ENCODE peak calls at places on chromosomes 13 and 19, in six cellular contexts. L, U, Z, S, X and H are unnamed samples.

GRCh38 chr13:51465124-51465523 is 12.3 kb upstream of the INTS6 start:
- DNase-seq in U (no peak), S (no peak), L (no peak), Z (no peak), X (no peak), H (no peak)

GRCh38 chr19:40466219-40467006 is at the start of gene SPTBN4:
- DNase-seq in Z (peak; percentile 30), U (no peak), X (no peak), L (peak; percentile 65), S (peak; percentile 94), H (peak; percentile 76)

GRCh38 chr13:97254809-97255208 is 32.7 kb downstream of the MBNL2 start:
- DNase-seq in X (no peak), S (peak; percentile 62), L (no peak), U (no peak), Z (no peak), H (no peak)

GRCh38 chr19:43790587-43790986 is 9.8 kb upstream of the KCNN4 start:
- DNase-seq in Z (no peak), L (no peak), X (no peak), S (no peak), U (no peak), H (no peak)

GRCh38 chr19:51572415-51572814 is 1.3 kb downstream of the ZNF175 start:
- DNase-seq in U (no peak), L (no peak), X (no peak), S (no peak), Z (no peak), H (no peak)

GRCh38 chr13:99821741-99822140 is 149.8 kb downstream of the ZIC5 start:
- DNase-seq in X (no peak), Z (no peak), U (no peak), L (no peak), S (no peak), H (no peak)

GRCh38 chr13:23610187-23610576 is 40.0 kb downstream of the TNFRSF19 start:
- DNase-seq in L (no peak), U (no peak), S (no peak), Z (no peak), X (no peak), H (no peak)

GRCh38 chr19:48186541-48186991 is 16.1 kb downstream of the ZSWIM9 start:
- DNase-seq in S (no peak), L (no peak), U (no peak), Z (no peak), X (no peak), H (peak; percentile 33)

GRCh38 chr19:18637644-18638630 is 1.1 kb downstream of the KLHL26 start:
- DNase-seq in U (peak; percentile 73), L (no peak), Z (peak; percentile 61), X (peak; percentile 36), S (no peak), H (no peak)

GRCh38 chr19:42253245-42254082 is 1.5 kb downstream of the ERF start:
- DNase-seq in L (no peak), S (no peak), Z (peak; percentile 73), U (peak; percentile 62), X (no peak), H (peak; percentile 89)

GRCh38 chr19:17357724-17358123 is 19.4 kb downstream of the PLVAP start:
- DNase-seq in S (no peak), U (no peak), L (no peak), X (no peak), Z (no peak), H (no peak)

GRCh38 chr13:99442273-99442895 is 58.9 kb upstream of the TM9SF2 start:
- DNase-seq in S (no peak), X (peak; percentile 40), L (no peak), Z (peak; percentile 47), U (peak; percentile 52), H (no peak)

GRCh38 chr13:26601669-26602068 is 44.2 kb downstream of the WASF3 start:
- DNase-seq in Z (no peak), S (no peak), X (no peak), U (no peak), L (no peak), H (no peak)

GRCh38 chr13:62250501-62251175 is 835.0 kb upstream of the PCDH20 start:
- DNase-seq in U (no peak), L (no peak), Z (no peak), X (no peak), S (no peak), H (no peak)

GRCh38 chr13:93951153-93951552 is 528.3 kb downstream of the DCT start:
- DNase-seq in X (no peak), L (no peak), Z (no peak), S (no peak), U (no peak), H (no peak)

GRCh38 chr13:31970237-31970930 is 61.2 kb upstream of the FRY start:
- DNase-seq in X (no peak), L (no peak), Z (no peak), S (no peak), U (no peak), H (no peak)

GRCh38 chr13:95641961-95642621 is 2.4 kb downstream of the DZIP1 start:
- DNase-seq in U (peak; percentile 54), S (no peak), L (no peak), X (no peak), Z (peak; percentile 41), H (peak; percentile 77)

GRCh38 chr13:38763446-38764381 is 76.8 kb downstream of the FREM2 start:
- DNase-seq in U (no peak), L (no peak), S (no peak), X (no peak), Z (no peak), H (no peak)

DNA sequence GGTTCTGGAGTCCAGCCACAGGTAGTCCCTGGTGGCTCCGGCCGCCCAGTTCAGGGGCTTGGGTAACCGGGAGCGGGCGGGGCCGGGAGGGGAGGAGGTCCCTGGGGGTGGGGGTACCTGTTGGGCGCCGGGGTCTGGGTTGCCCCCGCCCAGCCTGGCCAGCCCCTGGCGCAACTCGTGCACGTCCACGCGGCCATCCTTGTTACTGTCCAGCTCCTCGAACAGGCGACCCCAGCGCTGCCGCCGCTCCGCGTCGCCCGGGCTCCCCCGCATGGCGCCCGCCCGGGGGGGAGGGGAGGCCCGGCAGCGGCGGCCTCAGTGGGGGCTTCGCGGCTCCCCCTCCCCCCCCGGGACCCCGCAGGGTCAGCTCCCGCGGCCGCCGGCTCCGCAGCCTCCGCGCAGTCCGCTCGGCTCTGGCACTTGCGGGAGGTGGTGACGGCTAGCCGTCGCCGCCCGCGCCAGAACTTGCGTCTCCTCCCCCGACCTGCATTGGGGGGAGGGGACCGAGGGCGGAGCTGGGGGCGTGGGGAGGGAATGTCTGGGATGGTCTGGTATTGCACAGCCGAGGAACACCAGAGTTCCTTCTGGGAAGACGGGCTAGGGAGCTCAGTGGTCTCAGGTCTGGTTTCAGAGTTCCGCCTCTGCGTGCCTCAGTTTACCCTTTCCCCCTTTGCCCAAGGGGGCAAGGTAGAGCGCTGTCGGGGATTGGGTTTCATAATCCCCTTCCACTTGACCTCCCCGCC is at the start of gene SLC25A23:
- DNase-seq in Z (peak; percentile 83), L (peak; percentile 64), S (no peak), U (peak; percentile 74), X (peak; percentile 54), H (peak; percentile 87)
- TF ChIP-seq POLR2AphosphoS5 in Z (peak; percentile 75), L (no peak), S (no peak), U (peak; percentile 46), X (no peak), H (peak; percentile 51)

GRCh38 chr19:16094360-16095070 is 17.2 kb upstream of the RAB8A start:
- DNase-seq in Z (no peak), U (no peak), S (no peak), X (no peak), L (no peak), H (no peak)

GRCh38 chr19:16096281-16096855 is 15.3 kb upstream of the RAB8A start:
- DNase-seq in U (no peak), Z (no peak), S (no peak), L (no peak), X (no peak), H (no peak)

GRCh38 chr19:16098416-16098768 is 13.3 kb upstream of the RAB8A start:
- DNase-seq in S (no peak), L (no peak), Z (no peak), U (no peak), X (no peak), H (no peak)

GRCh38 chr19:16091546-16092475 is 15.5 kb downstream of the TPM4 start:
- DNase-seq in S (no peak), U (no peak), L (no peak), X (no peak), Z (no peak), H (no peak)

DNA sequence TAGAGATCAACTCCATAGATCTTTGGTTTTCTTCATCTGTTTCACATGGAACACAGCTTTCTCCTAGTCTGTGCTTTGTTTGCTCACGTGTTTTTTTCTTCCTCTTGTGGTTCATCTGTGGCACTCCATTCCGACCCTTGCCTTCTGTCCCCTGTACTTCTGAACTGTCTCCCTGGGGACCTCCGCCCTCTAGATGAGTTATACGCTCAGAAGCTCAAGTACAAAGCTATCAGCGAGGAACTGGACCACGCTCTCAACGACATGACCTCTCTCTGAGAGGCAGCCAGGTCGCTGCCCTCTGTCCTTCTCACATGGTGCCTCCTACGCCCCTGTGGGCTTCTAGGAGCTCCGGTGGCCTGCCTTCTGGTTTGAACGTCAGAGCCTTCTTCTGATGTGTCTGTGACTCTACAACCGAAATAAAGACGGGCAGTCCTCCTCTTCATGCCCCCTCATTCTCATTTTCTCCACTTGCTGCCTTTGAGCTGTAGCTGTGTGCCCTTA is 16.6 kb upstream of the RAB8A start:
- DNase-seq in U (no peak), L (no peak), Z (no peak), X (no peak), S (no peak), H (no peak)
- TF ChIP-seq POLR2A in U (no peak), L (no peak), Z (no peak), X (no peak), S (no peak), H (no peak)

DNA sequence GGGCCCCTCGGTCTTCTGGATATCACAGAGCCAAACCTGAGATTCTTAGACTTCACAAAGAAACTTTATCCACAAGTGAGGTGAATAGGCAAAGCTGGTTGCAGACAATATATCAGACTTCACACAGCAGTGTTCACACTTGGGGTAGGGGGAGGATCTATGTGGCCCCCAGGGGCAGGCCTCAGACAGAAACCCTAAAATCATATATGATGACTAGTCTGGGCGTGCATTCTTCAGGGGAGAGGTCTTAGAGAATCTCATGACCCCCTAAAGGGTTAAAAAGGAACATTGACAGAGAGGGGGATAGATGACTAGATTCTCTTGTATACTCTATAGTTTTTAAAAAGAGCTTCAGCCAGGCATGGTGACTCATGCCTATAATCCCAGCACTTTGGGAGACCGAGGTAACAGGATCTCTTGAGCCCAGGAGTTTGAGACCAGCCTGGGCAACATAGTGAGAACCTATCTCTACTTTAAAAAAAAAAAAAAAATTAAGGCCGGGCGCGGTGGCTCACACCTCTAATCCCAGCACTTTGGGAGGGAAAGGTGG is 2.8 kb downstream of the TYROBP start:
- DNase-seq in L (no peak), X (no peak), Z (no peak), U (no peak), S (no peak), H (no peak)
- TF ChIP-seq POLR2AphosphoS5 in L (no peak), X (no peak), Z (no peak), U (no peak), S (no peak), H (no peak)

GRCh38 chr19:2722541-2723344 is 1.6 kb upstream of the DIRAS1 start:
- DNase-seq in S (no peak), L (peak; percentile 66), U (peak; percentile 78), Z (peak; percentile 35), X (no peak), H (peak; percentile 86)
- TF ChIP-seq POLR2A in S (no peak), L (no peak), U (no peak), Z (no peak), X (no peak), H (no peak)

GRCh38 chr13:80965097-80965496 is 624.2 kb upstream of the SPRY2 start:
- DNase-seq in L (no peak), X (no peak), U (no peak), S (no peak), Z (no peak), H (no peak)
- TF ChIP-seq POLR2AphosphoS5 in L (no peak), X (no peak), U (no peak), S (no peak), Z (no peak), H (no peak)